ENCODE peak calls at places on chromosomes 7 and 10, in four cellular contexts. J, E, U and B are unnamed samples.

GRCh38 chr7:37015353-37016034 is 291.2 kb upstream of the AOAH start:
- DNase-seq in J (no peak), E (peak), U (no peak), B (no peak)

GRCh38 chr7:157754416-157754790 is 417.6 kb downstream of the DNAJB6 start:
- DNase-seq in J (no peak), E (no peak), U (no peak), B (no peak)

GRCh38 chr7:113548561-113548960 is 370.2 kb downstream of the PPP1R3A start:
- DNase-seq in J (no peak), E (no peak), U (no peak), B (no peak)

GRCh38 chr10:85490431-85490830 is 876.2 kb downstream of the GRID1 start:
- DNase-seq in J (no peak), E (no peak), U (no peak), B (no peak)

GRCh38 chr7:80722596-80723141 is 84.2 kb downstream of the CD36 start:
- DNase-seq in J (peak), E (peak), U (no peak), B (no peak)

GRCh38 chr7:38311329-38311937 is 38.0 kb upstream of the TARP start:
- DNase-seq in J (no peak), E (no peak), U (no peak), B (no peak)

GRCh38 chr10:3976171-3976570 is 191.2 kb upstream of the KLF6 start:
- DNase-seq in J (no peak), E (no peak), U (no peak), B (no peak)

GRCh38 chr7:37031571-37032257 is 307.4 kb upstream of the AOAH start:
- DNase-seq in J (peak), E (peak), U (no peak), B (peak)

GRCh38 chr7:105589221-105590077 is 8.2 kb upstream of the EFCAB10 start:
- DNase-seq in J (no peak), E (peak), U (peak), B (no peak)

GRCh38 chr7:128264477-128264876 is 23.4 kb downstream of the LEP start:
- DNase-seq in J (no peak), E (no peak), U (no peak), B (no peak)

GRCh38 chr10:100747061-100747825 is 1.9 kb downstream of the PAX2 start:
- DNase-seq in J (no peak), E (no peak), U (no peak), B (no peak)

GRCh38 chr7:39746162-39746782 is 122.9 kb downstream of the RALA start:
- DNase-seq in J (peak), E (peak), U (no peak), B (peak)

GRCh38 chr7:135490783-135491182 is 19.1 kb downstream of the CNOT4 start:
- DNase-seq in J (no peak), E (no peak), U (no peak), B (no peak)

GRCh38 chr7:38105874-38106483 is 72.1 kb upstream of the STARD3NL start:
- DNase-seq in J (no peak), E (peak), U (no peak), B (peak)

GRCh38 chr10:127977368-127978009 is 70.6 kb downstream of the PTPRE start:
- DNase-seq in J (no peak), E (no peak), U (no peak), B (no peak)

GRCh38 chr10:116270691-116271592 is 2.1 kb downstream of the GFRA1 start:
- DNase-seq in J (no peak), E (no peak), U (no peak), B (no peak)

GRCh38 chr10:127041561-127041960 is 136.3 kb downstream of the DOCK1 start:
- DNase-seq in J (no peak), E (no peak), U (no peak), B (no peak)

GRCh38 chr7:141974831-141975230 is 1.3 kb upstream of the TAS2R38 start:
- DNase-seq in J (no peak), E (peak), U (no peak), B (no peak)

GRCh38 chr7:37191797-37192196 is 256.9 kb downstream of the ELMO1 start:
- DNase-seq in J (no peak), E (peak), U (no peak), B (no peak)

GRCh38 chr7:83925860-83926259 is 268.7 kb downstream of the SEMA3A start:
- DNase-seq in J (no peak), E (no peak), U (no peak), B (no peak)

GRCh38 chr10:8066797-8067196 is 12.3 kb downstream of the GATA3 start:
- DNase-seq in J (no peak), E (no peak), U (no peak), B (no peak)

GRCh38 chr7:68691261-68692216 is 906.7 kb upstream of the AUTS2 start:
- DNase-seq in J (no peak), E (no peak), U (no peak), B (no peak)

GRCh38 chr7:115116773-115117715 is 195.2 kb downstream of the MDFIC start:
- DNase-seq in J (no peak), E (peak), U (no peak), B (no peak)

GRCh38 chr7:150421831-150422230 is 28.6 kb upstream of the GIMAP8 start:
- DNase-seq in J (no peak), E (no peak), U (no peak), B (no peak)

GRCh38 chr10:30813872-30814471 is 184.4 kb upstream of the LYZL2 start:
- DNase-seq in J (no peak), E (no peak), U (no peak), B (no peak)

GRCh38 chr7:36683695-36684357 is 40.5 kb downstream of the AOAH start:
- DNase-seq in J (no peak), E (no peak), U (no peak), B (no peak)

GRCh38 chr7:4166807-4167206 is 515.3 kb upstream of the FOXK1 start:
- DNase-seq in J (no peak), E (no peak), U (no peak), B (no peak)

GRCh38 chr10:77004917-77005564 is 632.6 kb downstream of the KCNMA1 start:
- DNase-seq in J (no peak), E (peak), U (no peak), B (peak)

GRCh38 chr10:124992462-124993344 is 50.8 kb downstream of the ZRANB1 start:
- DNase-seq in J (no peak), E (peak), U (no peak), B (peak)

GRCh38 chr7:21869785-21870402 is 75.8 kb downstream of the CDCA7L start:
- DNase-seq in J (no peak), E (no peak), U (no peak), B (no peak)

GRCh38 chr10:128147669-128148068 is 21.4 kb upstream of the MKI67 start:
- DNase-seq in J (no peak), E (no peak), U (no peak), B (no peak)

GRCh38 chr7:23645822-23646221 is 34.2 kb upstream of the FAM221A start:
- DNase-seq in J (no peak), E (no peak), U (no peak), B (no peak)
- TF ChIP-seq SUZ12 in J (no peak), E (no peak), U (no peak), B (no peak)

GRCh38 chr7:143227806-143228205 is 6.0 kb downstream of the TAS2R40 start:
- DNase-seq in J (no peak), E (no peak), U (no peak), B (no peak)
- H3K4me3 ChIP-seq in J (no peak), E (no peak), U (no peak), B (no peak)

GRCh38 chr7:64686493-64687184 is 20.7 kb downstream of the ZNF107 start:
- DNase-seq in J (no peak), E (peak), U (no peak), B (no peak)
- TF ChIP-seq YY1 in J (no peak), E (peak), U (no peak), B (no peak)

GRCh38 chr7:71221549-71221948 is 89.6 kb downstream of the GALNT17 start:
- DNase-seq in J (no peak), E (no peak), U (no peak), B (no peak)
- TF ChIP-seq SUZ12 in J (no peak), E (no peak), U (no peak), B (no peak)

GRCh38 chr7:127251048-127251451 is 1.7 kb downstream of the GRM8 start:
- DNase-seq in J (no peak), E (no peak), U (no peak), B (no peak)

GRCh38 chr7:127253289-127254162 is 785 bp upstream of the GRM8 start:
- DNase-seq in J (peak), E (peak), U (no peak), B (peak)

GRCh38 chr7:127252736-127253288 is at the start of gene GRM8:
- DNase-seq in J (peak), E (peak), U (no peak), B (peak)

GRCh38 chr7:127251458-127252379 is 1.0 kb downstream of the GRM8 start:
- DNase-seq in J (no peak), E (no peak), U (no peak), B (no peak)

GRCh38 chr7:127252380-127252718 is 392 bp downstream of the GRM8 start:
- DNase-seq in J (no peak), E (no peak), U (no peak), B (no peak)
- H3K4me3 ChIP-seq in J (peak), E (peak), U (peak), B (peak)

DNA sequence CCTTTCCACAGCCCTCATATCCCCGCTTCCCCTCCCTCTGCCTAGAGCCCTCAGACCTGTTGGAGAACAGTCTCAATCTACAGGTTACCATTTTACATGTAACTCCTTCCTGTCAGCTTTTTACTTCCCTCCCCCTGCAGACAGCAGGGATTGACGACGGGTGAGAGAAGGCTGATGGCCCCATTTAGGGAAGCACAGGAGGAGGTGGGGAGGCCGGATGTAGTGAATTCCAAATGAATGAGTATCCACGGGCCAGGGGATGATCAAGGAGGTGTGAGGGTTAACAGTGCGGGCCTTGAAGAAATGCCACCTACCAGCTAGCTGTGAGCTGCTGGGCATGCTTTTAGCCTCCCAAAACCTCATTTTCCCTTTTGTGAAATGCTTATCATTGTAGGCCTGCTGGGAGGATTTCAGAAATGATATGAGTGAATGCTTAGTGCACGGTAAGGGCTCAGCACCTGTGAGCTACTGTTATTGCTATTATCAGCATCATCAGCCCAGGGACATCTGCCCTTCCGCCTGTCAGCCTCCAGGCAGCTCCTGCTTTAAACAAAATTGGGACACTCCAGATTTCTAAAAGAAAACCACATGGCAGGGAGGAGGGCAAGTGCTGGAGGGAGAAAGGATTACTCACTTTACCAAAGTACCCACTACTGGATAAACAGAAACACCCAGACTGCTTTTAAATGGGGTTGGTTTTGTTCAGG is 6.5 kb upstream of the NANOS1 start:
- DNase-seq in J (no peak), E (no peak), U (no peak), B (peak)
- TF ChIP-seq YY1 in J (no peak), E (no peak), U (no peak), B (no peak)

DNA sequence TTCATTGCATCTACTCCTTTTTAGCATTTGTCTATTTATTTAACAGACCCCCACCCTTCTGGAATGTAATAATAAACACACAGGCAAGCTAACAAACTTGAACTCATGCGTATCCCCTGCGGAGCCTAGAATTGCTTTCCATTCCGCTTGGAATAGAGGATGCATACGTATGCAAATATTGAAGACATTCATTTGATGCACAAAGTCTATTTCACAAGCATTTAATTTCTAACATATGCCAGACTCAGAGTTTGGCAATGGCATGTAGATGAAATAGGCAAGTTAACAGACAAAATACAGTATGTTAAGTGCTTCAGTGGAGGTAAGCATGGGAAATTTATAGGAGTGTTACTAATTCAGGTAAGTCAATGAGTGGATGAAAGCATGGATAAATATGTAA is 88.5 kb downstream of the PTPRZ1 start:
- DNase-seq in J (no peak), E (no peak), U (no peak), B (no peak)
- TF ChIP-seq SUZ12 in J (no peak), E (no peak), U (no peak), B (no peak)

GRCh38 chr10:102776779-102777417 is 33.1 kb downstream of the WBP1L start:
- DNase-seq in J (peak), E (peak), U (no peak), B (peak)
- H3K4me3 ChIP-seq in J (peak), E (peak), U (no peak), B (peak)

DNA sequence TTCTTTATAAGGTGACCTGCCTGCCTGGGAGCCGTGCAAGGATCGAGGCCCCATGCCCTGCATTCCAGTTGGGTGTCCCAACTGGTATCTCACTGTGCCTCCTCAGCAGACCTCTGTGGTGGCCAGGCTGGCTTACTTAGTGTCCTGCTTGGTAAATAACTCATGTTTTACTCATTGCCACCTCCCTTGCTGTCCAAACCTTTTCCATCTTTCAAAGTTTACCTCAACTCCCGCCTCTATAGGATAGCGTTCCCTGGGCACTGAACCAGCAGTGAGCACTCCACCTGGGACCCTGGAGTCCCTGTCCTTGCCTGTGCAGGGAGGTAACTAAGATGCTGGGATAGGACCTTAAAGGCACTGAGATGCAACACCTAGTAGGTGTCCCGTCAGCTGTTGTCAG is 33.6 kb downstream of the SLC18A2 start:
- DNase-seq in J (no peak), E (no peak), U (no peak), B (no peak)
- TF ChIP-seq YY1 in J (no peak), E (no peak), U (no peak), B (no peak)

GRCh38 chr7:51132661-51133060 is 183.9 kb downstream of the COBL start:
- DNase-seq in J (no peak), E (no peak), U (no peak), B (no peak)

GRCh38 chr7:51135576-51135975 is 181.0 kb downstream of the COBL start:
- DNase-seq in J (no peak), E (no peak), U (no peak), B (no peak)

GRCh38 chr7:51129527-51130472 is 186.8 kb downstream of the COBL start:
- DNase-seq in J (no peak), E (no peak), U (no peak), B (no peak)

GRCh38 chr7:51138121-51139085 is 178.2 kb downstream of the COBL start:
- DNase-seq in J (no peak), E (no peak), U (no peak), B (no peak)

DNA sequence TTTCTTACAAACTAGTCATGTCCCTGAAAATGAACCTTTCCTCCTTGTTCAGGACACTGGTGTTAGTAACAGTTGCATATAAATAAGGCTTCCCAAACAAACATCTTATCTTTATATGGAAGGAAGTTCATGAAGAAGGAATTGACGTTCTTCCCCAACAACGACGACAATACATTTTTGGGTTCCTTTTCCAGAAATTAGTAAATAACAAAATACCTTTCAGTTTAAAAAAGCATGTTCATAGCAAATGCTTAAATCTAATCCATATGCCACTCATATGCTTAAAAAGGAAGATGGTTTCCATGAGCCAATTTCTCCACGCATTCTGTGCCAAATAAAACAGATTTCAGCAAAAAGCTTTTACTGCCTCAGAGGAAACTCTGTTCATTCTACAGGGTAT is 182.6 kb downstream of the COBL start:
- DNase-seq in J (no peak), E (no peak), U (no peak), B (no peak)
- TF ChIP-seq SUZ12 in J (no peak), E (no peak), U (no peak), B (no peak)